ENCODE peak calls at places on chromosomes 6 and 20, in seven cellular contexts. J is stimulated activated CD4-positive, alpha-beta T cell treated with anti-CD3 and anti-CD28 coated beads, Interleukin-2, amount 100 ng/mL, for 48 hours; A is non-pigmented ciliary epithelial cell; N is Caki2; F is neural progenitor cell; T is HT1080; Z is amniotic stem cell. P is an unnamed sample.

GRCh38 chr6:85641916-85642773 is 541 bp downstream of the SYNCRIP start:
- DNase-seq in F (peak), J (peak), A (no peak), T (peak), Z (peak), N (peak), P (peak)

GRCh38 chr20:9300534-9300933 is 213.9 kb upstream of the LAMP5 start:
- DNase-seq in F (no peak), T (no peak), N (no peak), A (no peak), Z (no peak), J (no peak), P (no peak)

GRCh38 chr6:104431096-104431495 is 428.6 kb downstream of the HACE1 start:
- DNase-seq in F (no peak), J (no peak), N (no peak), A (no peak), T (no peak), Z (no peak), P (no peak)

GRCh38 chr6:161048636-161049035 is 57.1 kb downstream of the MAP3K4 start:
- DNase-seq in A (peak), J (no peak), T (no peak), F (no peak), Z (peak), N (no peak), P (no peak)

GRCh38 chr6:135251416-135251815 is 70.3 kb downstream of the MYB start:
- DNase-seq in T (no peak), N (no peak), J (no peak), F (peak), Z (no peak), A (no peak), P (no peak)

GRCh38 chr6:149129401-149130077 is 188.0 kb upstream of the TAB2 start:
- DNase-seq in Z (peak), F (no peak), T (no peak), N (peak), J (no peak), A (no peak), P (peak)

GRCh38 chr6:160400426-160400825 is 52.2 kb downstream of the SLC22A3 start:
- DNase-seq in J (no peak), F (no peak), T (peak), N (no peak), A (peak), Z (no peak), P (no peak)

GRCh38 chr6:26045046-26045938 is 41.9 kb upstream of the HFE start:
- DNase-seq in Z (peak), F (no peak), T (peak), A (no peak), N (peak), J (peak), P (peak)

GRCh38 chr20:53077373-53078205 is 105.4 kb downstream of the TSHZ2 start:
- DNase-seq in J (peak), N (peak), A (no peak), T (no peak), Z (no peak), F (no peak), P (no peak)

GRCh38 chr20:47594157-47594556 is 92.5 kb downstream of the NCOA3 start:
- DNase-seq in F (no peak), Z (no peak), A (no peak), J (no peak), T (no peak), N (no peak), P (no peak)

GRCh38 chr20:59962155-59962554 is 3.9 kb downstream of the CDH26 start:
- DNase-seq in Z (no peak), A (no peak), F (no peak), N (no peak), J (no peak), T (no peak), P (no peak)

GRCh38 chr6:84442241-84442640 is 214.8 kb upstream of the CEP162 start:
- DNase-seq in F (no peak), Z (no peak), A (no peak), N (no peak), J (no peak), T (no peak), P (no peak)

P was measured in left kidney.